ENCODE peak calls at places on chromosomes 16 and 17, in four cellular contexts. N, U, S and I are unnamed samples. For H3K4me1, the result is how much of the 10 kb centered on the place peaks cover.

GRCh38 chr17:8004899-8005298 is 2.5 kb downstream of the GUCY2D start:
- DNase-seq in S (no peak), U (no peak), N (no peak), I (no peak)

GRCh38 chr16:56401482-56401881 is 23.9 kb downstream of the AMFR start:
- DNase-seq in N (no peak), U (no peak), S (peak), I (no peak)

GRCh38 chr16:81873843-81874752 is 95.0 kb downstream of the PLCG2 start:
- DNase-seq in S (peak), N (no peak), U (peak), I (no peak)

GRCh38 chr16:27275394-27275793 is 6.8 kb upstream of the NSMCE1 start:
- DNase-seq in U (no peak), N (no peak), S (no peak), I (no peak)

GRCh38 chr16:51152691-51153261 is 1.7 kb upstream of the SALL1 start:
- DNase-seq in S (no peak), U (no peak), N (peak), I (no peak)

GRCh38 chr17:82750241-82750905 is 1.5 kb upstream of the TBCD start:
- DNase-seq in S (no peak), N (peak), U (no peak), I (no peak)

GRCh38 chr17:40167685-40168261 is 9.5 kb upstream of the RAPGEFL1 start:
- DNase-seq in U (no peak), S (no peak), N (no peak), I (no peak)

GRCh38 chr16:12474794-12475410 is 328.8 kb downstream of the CPPED1 start:
- DNase-seq in S (no peak), N (no peak), U (no peak), I (no peak)

GRCh38 chr16:117381-118365 is 20.8 kb downstream of the NPRL3 start:
- DNase-seq in S (peak), U (no peak), N (peak), I (peak)

GRCh38 chr16:50102046-50102756 is 36.4 kb downstream of the HEATR3 start:
- DNase-seq in U (no peak), S (no peak), N (no peak), I (no peak)

GRCh38 chr16:73057369-73058210 is 9.7 kb upstream of the ZFHX3 start:
- DNase-seq in U (no peak), S (peak), N (peak), I (no peak)

GRCh38 chr16:30895592-30896202 is 717 bp upstream of the CTF1 start:
- DNase-seq in S (no peak), U (no peak), N (peak), I (no peak)

GRCh38 chr16:14392960-14393359 is 237.1 kb downstream of the PARN start:
- DNase-seq in S (no peak), N (no peak), U (no peak), I (no peak)

GRCh38 chr17:14458724-14459123 is 157.8 kb downstream of the HS3ST3B1 start:
- DNase-seq in U (no peak), N (no peak), S (no peak), I (no peak)

GRCh38 chr17:50055055-50055425 is 870 bp upstream of the ITGA3 start:
- DNase-seq in U (no peak), S (peak), N (no peak), I (no peak)

GRCh38 chr16:87369796-87370719 is 13.5 kb downstream of the FBXO31 start:
- DNase-seq in S (no peak), U (no peak), N (no peak), I (no peak)

GRCh38 chr16:48131201-48131600 is 24.6 kb downstream of the ABCC12 start:
- DNase-seq in U (no peak), N (no peak), S (no peak), I (no peak)

GRCh38 chr17:48478224-48479013 is 48.4 kb upstream of the SKAP1 start:
- DNase-seq in U (no peak), S (no peak), N (no peak), I (no peak)

GRCh38 chr17:47907932-47908562 is 12.0 kb downstream of the SP2 start:
- DNase-seq in S (no peak), N (no peak), U (no peak), I (no peak)

GRCh38 chr16:23132921-23133532 is 16.2 kb downstream of the USP31 start:
- DNase-seq in U (no peak), S (no peak), N (no peak), I (no peak)
- H3K4me1 ChIP-seq in U (under half), S (under half), N (under half), I (under half)

GRCh38 chr16:22029632-22030031 is 21.7 kb downstream of the MOSMO start:
- DNase-seq in N (no peak), U (no peak), S (no peak), I (no peak)
- H3K4me1 ChIP-seq in N (under half), U (under half), S (under half), I (under half)

GRCh38 chr17:16379654-16380053 is 1.2 kb upstream of the UBB start:
- DNase-seq in U (no peak), S (no peak), N (no peak), I (no peak)

GRCh38 chr17:16377804-16378400 is 3.0 kb upstream of the UBB start:
- DNase-seq in U (no peak), N (no peak), S (no peak), I (no peak)

GRCh38 chr17:16381496-16381820 is 567 bp downstream of the UBB start:
- DNase-seq in S (no peak), U (no peak), N (no peak), I (no peak)

GRCh38 chr17:16380640-16381495 is at the start of gene UBB:
- DNase-seq in N (peak), U (peak), S (peak), I (peak)

DNA sequence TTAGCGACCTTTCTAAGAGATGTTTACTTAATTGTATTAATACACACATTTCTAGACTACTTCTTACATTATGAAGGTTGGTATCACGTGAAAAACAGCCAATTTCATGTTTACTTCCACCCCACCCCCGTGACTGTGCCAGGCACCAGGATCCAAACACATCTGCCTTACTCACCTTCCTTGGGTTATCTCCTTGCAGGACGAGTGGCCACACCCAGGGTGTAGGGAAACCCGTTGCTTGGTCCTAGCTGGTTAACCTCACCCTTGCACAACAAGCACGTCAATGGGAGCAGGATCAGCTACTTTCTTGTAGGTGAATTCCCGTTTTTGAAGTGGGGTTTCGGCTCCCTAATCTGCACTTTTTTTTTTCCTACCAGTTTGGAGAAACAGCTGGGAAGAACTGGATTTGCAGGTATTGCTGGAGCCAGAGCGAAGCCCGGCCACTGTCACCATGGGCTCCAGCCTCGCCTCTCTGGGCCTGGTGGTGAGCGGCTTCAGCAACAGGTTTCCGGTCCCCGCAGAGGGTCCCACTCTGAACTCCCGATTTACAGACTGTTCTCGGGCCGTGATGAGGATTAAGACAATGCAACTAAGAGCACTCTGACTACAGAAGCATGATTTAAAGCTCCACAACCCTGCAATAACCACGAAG is 2.1 kb upstream of the UBB start:
- DNase-seq in U (no peak), S (peak), N (no peak), I (no peak)
- H3K4me1 ChIP-seq in U (under half), S (under half), N (under half), I (under half)

DNA sequence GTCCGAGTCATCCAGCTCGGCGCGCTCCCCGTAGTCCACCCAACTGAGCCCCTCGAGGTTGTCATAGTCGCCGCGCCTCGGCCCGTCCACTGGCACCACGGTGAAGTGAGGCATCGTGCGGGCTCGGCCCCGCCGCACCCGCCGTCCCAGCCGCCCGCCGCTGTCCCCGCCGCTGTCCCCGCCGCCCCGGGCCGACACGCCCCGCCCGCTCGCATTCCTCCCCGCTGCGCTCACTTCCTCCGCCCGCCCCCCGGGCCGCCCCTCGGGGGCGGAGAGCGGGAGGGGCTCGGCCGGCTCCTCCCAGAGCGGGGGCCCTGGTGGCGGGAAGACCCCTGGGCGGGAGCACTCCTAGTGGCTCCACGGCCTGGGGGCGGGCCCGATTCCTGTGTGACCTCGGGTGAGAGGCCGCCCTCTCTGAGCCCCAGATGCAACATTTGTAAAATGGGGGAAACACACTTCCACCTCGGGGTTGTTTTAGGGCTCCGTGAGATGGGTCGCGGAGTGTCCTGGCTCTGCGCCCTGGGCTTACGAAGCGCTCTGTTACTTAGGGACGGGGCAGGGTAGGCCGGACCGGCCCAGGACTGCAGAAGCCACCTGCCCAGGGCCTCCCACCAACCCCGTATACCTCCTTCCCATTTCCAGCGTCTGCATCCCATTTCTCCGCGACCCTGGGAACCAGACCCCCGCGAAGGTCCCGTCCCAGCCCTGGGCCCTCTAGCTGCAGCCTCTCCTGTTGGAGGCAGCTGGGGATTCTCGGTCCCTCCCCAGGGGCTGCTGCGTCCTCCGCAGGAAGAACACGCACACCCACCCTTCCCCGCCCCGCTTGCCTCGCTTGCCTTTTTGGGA is at the start of gene SLC12A4:
- DNase-seq in U (peak), S (peak), N (peak), I (peak)
- H3K4me1 ChIP-seq in U (under half), S (under half), N (under half), I (under half)

DNA sequence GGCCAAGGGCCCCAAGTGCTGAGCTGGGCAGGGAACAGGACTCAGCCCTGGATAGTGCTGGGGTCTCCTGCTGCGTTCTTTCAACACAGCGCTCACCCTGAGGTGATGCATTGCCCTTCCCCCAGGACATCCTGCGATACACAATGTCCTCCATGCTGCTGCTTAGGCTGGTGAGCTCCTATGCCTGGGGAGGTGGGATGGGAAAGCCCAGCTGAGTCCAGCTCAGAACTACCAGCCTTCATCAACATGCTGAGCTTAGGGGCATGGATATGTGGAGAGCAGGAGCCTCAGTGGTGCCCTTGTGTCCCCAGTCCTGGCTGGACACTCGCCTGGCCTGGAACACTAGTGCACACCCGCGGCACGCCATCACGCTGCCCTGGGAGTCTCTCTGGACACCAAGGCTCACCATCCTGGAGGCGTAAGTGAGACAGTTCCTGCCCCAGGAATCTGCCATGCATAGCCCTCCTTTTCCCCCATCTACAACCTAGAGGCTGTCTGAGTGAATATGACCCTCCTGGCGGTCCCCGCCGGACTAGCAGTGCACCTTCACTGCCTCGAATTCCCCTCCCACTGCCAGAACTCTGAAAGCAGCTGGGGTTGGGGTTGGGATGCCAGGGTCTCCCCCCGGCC is 710 bp downstream of the ZACN start:
- DNase-seq in S (no peak), U (no peak), N (no peak), I (no peak)
- H3K4me1 ChIP-seq in S (under half), U (under half), N (under half), I (half or more)

GRCh38 chr17:27854163-27854562 is 39.0 kb downstream of the LYRM9 start:
- DNase-seq in S (no peak), U (no peak), N (no peak), I (no peak)
- H3K4me1 ChIP-seq in S (under half), U (under half), N (under half), I (under half)

DNA sequence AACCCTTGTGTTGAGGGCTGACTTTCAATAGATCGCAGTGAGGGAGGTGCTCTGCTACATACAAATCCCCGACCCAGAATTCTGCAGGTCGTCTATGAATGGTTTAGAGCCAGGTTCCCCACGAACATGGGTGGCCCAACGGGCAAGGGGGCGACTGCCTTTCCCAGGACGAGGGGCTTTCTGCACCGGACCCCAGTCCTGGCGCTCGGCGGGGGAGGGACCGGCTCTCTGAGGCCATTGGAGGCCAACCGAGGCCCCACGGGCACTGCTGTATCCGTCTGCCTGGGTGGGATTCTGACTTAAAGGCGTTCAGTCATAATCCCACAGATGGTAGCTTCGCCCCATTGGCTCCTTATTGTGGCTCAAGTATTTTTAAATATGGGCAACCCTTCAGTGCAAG is 21.2 kb downstream of the SEC14L1 start:
- DNase-seq in U (no peak), S (no peak), N (no peak), I (no peak)
- H3K4me1 ChIP-seq in U (under half), S (under half), N (under half), I (under half)

DNA sequence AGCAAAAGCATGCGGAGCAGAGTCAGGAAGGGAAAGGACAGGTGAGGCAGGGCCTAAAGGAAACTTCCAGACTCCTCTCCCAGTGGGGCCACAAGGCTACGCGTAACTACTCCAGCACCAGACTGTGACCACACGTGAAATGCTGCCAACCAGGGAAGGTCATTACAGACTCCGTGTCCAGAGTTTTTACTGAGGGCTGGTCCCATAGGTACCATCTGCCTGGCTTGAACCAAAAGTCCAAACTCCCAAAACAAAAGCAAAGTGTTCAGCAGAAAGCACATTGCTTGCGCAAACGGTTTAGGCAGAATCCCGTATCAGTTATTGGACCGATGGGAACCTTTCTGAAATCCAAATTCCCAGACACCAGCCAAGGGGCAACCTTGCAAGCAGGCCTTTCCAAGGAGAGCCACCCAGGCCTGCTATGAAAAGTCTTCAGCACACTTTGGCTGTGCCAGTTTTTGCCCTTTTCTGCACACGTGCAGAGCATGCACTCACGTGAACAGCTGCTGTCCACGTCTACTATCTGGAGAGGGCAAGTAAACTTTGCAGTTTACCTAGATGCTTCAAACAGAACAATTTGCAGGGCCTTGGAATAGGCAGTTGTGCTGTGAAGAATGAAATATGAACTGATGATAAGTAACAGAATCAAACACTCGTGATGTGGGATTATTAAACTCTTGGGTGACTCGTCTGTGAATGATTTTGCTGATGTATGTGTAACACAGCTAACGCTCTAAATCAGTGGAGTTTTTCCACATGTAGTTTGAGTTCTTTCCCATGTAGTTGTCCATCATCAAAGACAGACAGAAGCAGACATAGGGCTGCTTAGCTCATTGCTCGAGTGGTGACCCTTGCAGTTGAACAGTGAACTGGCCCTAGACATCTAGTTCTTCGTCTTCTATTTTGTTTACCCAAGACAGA is 58.1 kb upstream of the CRISPLD2 start:
- DNase-seq in S (no peak), N (no peak), U (no peak), I (no peak)
- H3K4me1 ChIP-seq in S (under half), N (under half), U (under half), I (under half)